ENCODE peak calls at places on chromosomes 1 and 21, in seven cellular contexts. One of them, this sample, is unnamed.
A peak's percentile ranks its signal among the peaks of the same experiment; 100 is the strongest.

GRCh38 chr1:39034114-39034654 is 8.0 kb downstream of the NDUFS5 start:
- DNase-seq in IMR-90: no peak
- DNase-seq in fibroblast of lung: no peak
- DNase-seq in mammary epithelial cell: no peak
- DNase-seq in PC-3: no peak
- DNase-seq in GM23248: no peak
- DNase-seq in neuronal stem cell: no peak
- DNase-seq in this sample: no peak

GRCh38 chr1:6445062-6445763 is 20.6 kb downstream of the ESPN start:
- DNase-seq in neuronal stem cell: no peak
- DNase-seq in IMR-90: peak; percentile 15
- DNase-seq in GM23248: peak; percentile 59
- DNase-seq in PC-3: peak; percentile 73
- DNase-seq in mammary epithelial cell: no peak
- DNase-seq in fibroblast of lung: peak; percentile 20
- DNase-seq in this sample: peak; percentile 15

GRCh38 chr21:35053356-35054096 is 4.4 kb upstream of the RUNX1 start:
- DNase-seq in GM23248: no peak
- DNase-seq in IMR-90: no peak
- DNase-seq in neuronal stem cell: no peak
- DNase-seq in mammary epithelial cell: no peak
- DNase-seq in PC-3: no peak
- DNase-seq in fibroblast of lung: peak; percentile 39
- DNase-seq in this sample: no peak

GRCh38 chr1:100250264-100250663 is 630 bp upstream of the DBT start:
- DNase-seq in neuronal stem cell: no peak
- DNase-seq in GM23248: peak; percentile 4
- DNase-seq in fibroblast of lung: no peak
- DNase-seq in IMR-90: no peak
- DNase-seq in PC-3: no peak
- DNase-seq in mammary epithelial cell: no peak
- DNase-seq in this sample: no peak

GRCh38 chr1:30419246-30419720 is 304.1 kb downstream of the MATN1 start:
- DNase-seq in fibroblast of lung: no peak
- DNase-seq in mammary epithelial cell: no peak
- DNase-seq in neuronal stem cell: no peak
- DNase-seq in PC-3: no peak
- DNase-seq in GM23248: no peak
- DNase-seq in IMR-90: no peak
- DNase-seq in this sample: no peak

GRCh38 chr1:61496501-61496900 is 228.4 kb downstream of the TM2D1 start:
- DNase-seq in GM23248: peak; percentile 49
- DNase-seq in PC-3: peak; percentile 98
- DNase-seq in mammary epithelial cell: peak; percentile 75
- DNase-seq in neuronal stem cell: no peak
- DNase-seq in IMR-90: no peak
- DNase-seq in fibroblast of lung: peak; percentile 16
- DNase-seq in this sample: no peak

GRCh38 chr1:185373813-185374524 is 56.9 kb upstream of the IVNS1ABP start:
- DNase-seq in IMR-90: peak; percentile 36
- DNase-seq in fibroblast of lung: peak; percentile 28
- DNase-seq in mammary epithelial cell: peak; percentile 65
- DNase-seq in GM23248: peak; percentile 74
- DNase-seq in neuronal stem cell: no peak
- DNase-seq in PC-3: peak; percentile 69
- DNase-seq in this sample: no peak

GRCh38 chr1:56139786-56140185 is 439.6 kb downstream of the PLPP3 start:
- DNase-seq in IMR-90: no peak
- DNase-seq in GM23248: no peak
- DNase-seq in neuronal stem cell: no peak
- DNase-seq in fibroblast of lung: peak; percentile 50
- DNase-seq in PC-3: no peak
- DNase-seq in mammary epithelial cell: no peak
- DNase-seq in this sample: no peak

GRCh38 chr21:45386728-45387371 is 18.1 kb upstream of the COL18A1 start:
- DNase-seq in IMR-90: peak; percentile 97
- DNase-seq in PC-3: peak; percentile 75
- DNase-seq in neuronal stem cell: no peak
- DNase-seq in mammary epithelial cell: peak; percentile 56
- DNase-seq in fibroblast of lung: peak; percentile 90
- DNase-seq in GM23248: peak; percentile 93
- DNase-seq in this sample: no peak

GRCh38 chr21:26572668-26573381 is at the start of gene CYYR1:
- DNase-seq in neuronal stem cell: peak; percentile 63
- DNase-seq in PC-3: no peak
- DNase-seq in GM23248: peak; percentile 23
- DNase-seq in IMR-90: no peak
- DNase-seq in mammary epithelial cell: peak; percentile 22
- DNase-seq in fibroblast of lung: peak; percentile 29
- DNase-seq in this sample: no peak

GRCh38 chr1:219236933-219237610 is 63.4 kb downstream of the LYPLAL1 start:
- DNase-seq in PC-3: no peak
- DNase-seq in GM23248: no peak
- DNase-seq in fibroblast of lung: no peak
- DNase-seq in mammary epithelial cell: no peak
- DNase-seq in neuronal stem cell: no peak
- DNase-seq in IMR-90: no peak
- DNase-seq in this sample: no peak

GRCh38 chr1:21340230-21340564 is 49.9 kb upstream of the ECE1 start:
- DNase-seq in mammary epithelial cell: peak; percentile 11
- DNase-seq in IMR-90: no peak
- DNase-seq in neuronal stem cell: no peak
- DNase-seq in GM23248: no peak
- DNase-seq in fibroblast of lung: no peak
- DNase-seq in PC-3: peak; percentile 70
- DNase-seq in this sample: no peak

GRCh38 chr1:214842856-214843255 is 239.7 kb upstream of the KCNK2 start:
- DNase-seq in neuronal stem cell: no peak
- DNase-seq in IMR-90: peak; percentile 80
- DNase-seq in mammary epithelial cell: no peak
- DNase-seq in fibroblast of lung: peak; percentile 93
- DNase-seq in PC-3: peak; percentile 78
- DNase-seq in GM23248: peak; percentile 81
- DNase-seq in this sample: no peak

GRCh38 chr1:21816602-21817302 is 4.7 kb downstream of the LDLRAD2 start:
- DNase-seq in fibroblast of lung: peak; percentile 74
- DNase-seq in PC-3: peak; percentile 80
- DNase-seq in GM23248: peak; percentile 48
- DNase-seq in IMR-90: peak; percentile 81
- DNase-seq in neuronal stem cell: no peak
- DNase-seq in mammary epithelial cell: peak; percentile 50
- DNase-seq in this sample: no peak

GRCh38 chr21:26470361-26471115 is 102.5 kb downstream of the CYYR1 start:
- DNase-seq in mammary epithelial cell: no peak
- DNase-seq in IMR-90: no peak
- DNase-seq in PC-3: no peak
- DNase-seq in neuronal stem cell: no peak
- DNase-seq in GM23248: no peak
- DNase-seq in fibroblast of lung: no peak
- DNase-seq in this sample: no peak

GRCh38 chr1:209625791-209626285 is 26.4 kb downstream of the LAMB3 start:
- DNase-seq in PC-3: no peak
- DNase-seq in mammary epithelial cell: no peak
- DNase-seq in IMR-90: no peak
- DNase-seq in GM23248: no peak
- DNase-seq in neuronal stem cell: no peak
- DNase-seq in fibroblast of lung: no peak
- DNase-seq in this sample: no peak

GRCh38 chr21:16568661-16569060 is 838.9 kb downstream of the USP25 start:
- DNase-seq in GM23248: no peak
- DNase-seq in PC-3: no peak
- DNase-seq in fibroblast of lung: no peak
- DNase-seq in neuronal stem cell: no peak
- DNase-seq in IMR-90: no peak
- DNase-seq in mammary epithelial cell: no peak
- DNase-seq in this sample: no peak

GRCh38 chr1:69568435-69569280 is 936 bp downstream of the LRRC7 start:
- DNase-seq in neuronal stem cell: peak; percentile 35
- DNase-seq in IMR-90: no peak
- DNase-seq in mammary epithelial cell: peak; percentile 7
- DNase-seq in fibroblast of lung: peak; percentile 1
- DNase-seq in GM23248: peak; percentile 34
- DNase-seq in PC-3: no peak
- DNase-seq in this sample: no peak

GRCh38 chr1:105462308-105462707 is 1594.2 kb upstream of the PRMT6 start:
- DNase-seq in GM23248: no peak
- DNase-seq in neuronal stem cell: no peak
- DNase-seq in fibroblast of lung: no peak
- DNase-seq in IMR-90: no peak
- DNase-seq in PC-3: peak; percentile 12
- DNase-seq in mammary epithelial cell: no peak
- DNase-seq in this sample: no peak

GRCh38 chr1:205977348-205978014 is 25.7 kb downstream of the RAB7B start:
- DNase-seq in fibroblast of lung: peak; percentile 64
- DNase-seq in neuronal stem cell: peak; percentile 78
- DNase-seq in PC-3: peak; percentile 91
- DNase-seq in GM23248: peak; percentile 83
- DNase-seq in IMR-90: peak; percentile 81
- DNase-seq in mammary epithelial cell: peak; percentile 54
- DNase-seq in this sample: peak; percentile 71

GRCh38 chr21:42350271-42350885 is 416 bp downstream of the TFF2 start:
- DNase-seq in IMR-90: no peak
- DNase-seq in fibroblast of lung: no peak
- DNase-seq in GM23248: no peak
- DNase-seq in neuronal stem cell: no peak
- DNase-seq in mammary epithelial cell: no peak
- DNase-seq in PC-3: no peak
- DNase-seq in this sample: no peak

GRCh38 chr1:110163591-110163990 is 13.3 kb downstream of the SLC6A17 start:
- DNase-seq in GM23248: no peak
- DNase-seq in mammary epithelial cell: no peak
- DNase-seq in fibroblast of lung: no peak
- DNase-seq in IMR-90: no peak
- DNase-seq in neuronal stem cell: no peak
- DNase-seq in PC-3: no peak
- DNase-seq in this sample: no peak

GRCh38 chr1:156281281-156282142 is 1.1 kb downstream of the SMG5 start:
- DNase-seq in PC-3: peak; percentile 44
- DNase-seq in neuronal stem cell: no peak
- DNase-seq in fibroblast of lung: peak; percentile 57
- DNase-seq in GM23248: peak; percentile 91
- DNase-seq in IMR-90: peak; percentile 55
- DNase-seq in mammary epithelial cell: no peak
- DNase-seq in this sample: peak; percentile 24

GRCh38 chr1:205543351-205544305 is 39.2 kb downstream of the CDK18 start:
- DNase-seq in mammary epithelial cell: peak; percentile 91
- DNase-seq in GM23248: peak; percentile 95
- DNase-seq in neuronal stem cell: peak; percentile 76
- DNase-seq in PC-3: peak; percentile 99
- DNase-seq in fibroblast of lung: peak; percentile 92
- DNase-seq in IMR-90: peak; percentile 82
- DNase-seq in this sample: no peak

GRCh38 chr1:8127201-8127641 is 101.1 kb upstream of the ERRFI1 start:
- DNase-seq in GM23248: no peak
- DNase-seq in neuronal stem cell: no peak
- DNase-seq in fibroblast of lung: no peak
- DNase-seq in PC-3: no peak
- DNase-seq in IMR-90: peak; percentile 55
- DNase-seq in mammary epithelial cell: no peak
- DNase-seq in this sample: no peak

GRCh38 chr1:197618065-197618464 is 157.2 kb downstream of the DENND1B start:
- DNase-seq in GM23248: peak; percentile 10
- DNase-seq in PC-3: no peak
- DNase-seq in neuronal stem cell: no peak
- DNase-seq in mammary epithelial cell: no peak
- DNase-seq in fibroblast of lung: peak; percentile 9
- DNase-seq in IMR-90: peak; percentile 34
- DNase-seq in this sample: no peak
- H3K9ac ChIP-seq in GM23248: no peak overlapping the region
- H3K9ac ChIP-seq in PC-3: no peak overlapping the region
- H3K9ac ChIP-seq in neuronal stem cell: no peak overlapping the region
- H3K9ac ChIP-seq in mammary epithelial cell: no peak overlapping the region
- H3K9ac ChIP-seq in fibroblast of lung: no peak overlapping the region
- H3K9ac ChIP-seq in IMR-90: no peak overlapping the region
- H3K9ac ChIP-seq in this sample: no peak overlapping the region

GRCh38 chr1:115450641-115451040 is 112.6 kb upstream of the NGF start:
- DNase-seq in neuronal stem cell: no peak
- DNase-seq in mammary epithelial cell: no peak
- DNase-seq in GM23248: no peak
- DNase-seq in fibroblast of lung: no peak
- DNase-seq in IMR-90: no peak
- DNase-seq in PC-3: no peak
- DNase-seq in this sample: no peak

GRCh38 chr1:115445090-115445489 is 107.0 kb upstream of the NGF start:
- DNase-seq in neuronal stem cell: no peak
- DNase-seq in mammary epithelial cell: peak; percentile 14
- DNase-seq in GM23248: no peak
- DNase-seq in PC-3: no peak
- DNase-seq in IMR-90: no peak
- DNase-seq in fibroblast of lung: no peak
- DNase-seq in this sample: no peak

GRCh38 chr1:115448282-115449044 is 110.4 kb upstream of the NGF start:
- DNase-seq in IMR-90: no peak
- DNase-seq in GM23248: no peak
- DNase-seq in mammary epithelial cell: no peak
- DNase-seq in neuronal stem cell: no peak
- DNase-seq in PC-3: no peak
- DNase-seq in fibroblast of lung: no peak
- DNase-seq in this sample: no peak

GRCh38 chr1:115452600-115453329 is 114.7 kb upstream of the NGF start:
- DNase-seq in PC-3: peak; percentile 50
- DNase-seq in fibroblast of lung: no peak
- DNase-seq in GM23248: peak; percentile 52
- DNase-seq in IMR-90: peak; percentile 51
- DNase-seq in mammary epithelial cell: no peak
- DNase-seq in neuronal stem cell: no peak
- DNase-seq in this sample: no peak

GRCh38 chr1:115447672-115448071 is 109.6 kb upstream of the NGF start:
- DNase-seq in GM23248: no peak
- DNase-seq in PC-3: peak; percentile 26
- DNase-seq in fibroblast of lung: no peak
- DNase-seq in mammary epithelial cell: no peak
- DNase-seq in neuronal stem cell: no peak
- DNase-seq in IMR-90: no peak
- DNase-seq in this sample: no peak
- H3K4me2 ChIP-seq in GM23248: no peak overlapping the region
- H3K4me2 ChIP-seq in PC-3: no peak overlapping the region
- H3K4me2 ChIP-seq in fibroblast of lung: no peak overlapping the region
- H3K4me2 ChIP-seq in mammary epithelial cell: no peak overlapping the region
- H3K4me2 ChIP-seq in neuronal stem cell: no peak overlapping the region
- H3K4me2 ChIP-seq in IMR-90: no peak overlapping the region
- H3K4me2 ChIP-seq in this sample: no peak overlapping the region

DNA sequence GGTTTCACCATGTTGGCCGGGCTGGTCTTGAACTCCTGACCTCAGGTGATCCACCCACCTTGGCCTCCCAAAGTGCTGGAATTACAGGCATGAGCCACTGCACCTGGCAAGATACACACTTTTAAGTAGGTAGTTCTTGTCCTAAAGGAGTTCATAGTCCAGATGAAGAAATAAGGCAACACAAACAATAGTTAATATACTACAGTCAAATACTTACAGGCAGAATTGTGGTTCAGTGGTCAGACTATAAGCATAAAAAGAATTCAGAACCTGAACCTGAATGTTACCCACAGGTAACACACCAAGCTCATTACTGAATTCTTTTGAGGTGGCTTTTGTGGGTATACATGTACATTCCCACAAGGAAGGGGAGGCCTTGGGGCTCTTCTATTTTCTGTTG is 1.8 kb downstream of the SDHB start:
- DNase-seq in mammary epithelial cell: no peak
- DNase-seq in fibroblast of lung: no peak
- DNase-seq in neuronal stem cell: no peak
- DNase-seq in GM23248: no peak
- DNase-seq in PC-3: no peak
- DNase-seq in IMR-90: no peak
- DNase-seq in this sample: no peak
- H3K9ac ChIP-seq in mammary epithelial cell: peak overlapping the region; percentile 16
- H3K9ac ChIP-seq in fibroblast of lung: no peak overlapping the region
- H3K9ac ChIP-seq in neuronal stem cell: no peak overlapping the region
- H3K9ac ChIP-seq in GM23248: peak overlapping the region; percentile 89
- H3K9ac ChIP-seq in PC-3: no peak overlapping the region
- H3K9ac ChIP-seq in IMR-90: no peak overlapping the region
- H3K9ac ChIP-seq in this sample: peak overlapping the region; percentile 68

GRCh38 chr1:215890438-215890837 is 323.3 kb downstream of the KCTD3 start:
- DNase-seq in GM23248: no peak
- DNase-seq in neuronal stem cell: no peak
- DNase-seq in IMR-90: no peak
- DNase-seq in mammary epithelial cell: no peak
- DNase-seq in PC-3: no peak
- DNase-seq in fibroblast of lung: no peak
- DNase-seq in this sample: no peak
- H3K4me2 ChIP-seq in GM23248: no peak overlapping the region
- H3K4me2 ChIP-seq in neuronal stem cell: no peak overlapping the region
- H3K4me2 ChIP-seq in IMR-90: no peak overlapping the region
- H3K4me2 ChIP-seq in mammary epithelial cell: no peak overlapping the region
- H3K4me2 ChIP-seq in PC-3: no peak overlapping the region
- H3K4me2 ChIP-seq in fibroblast of lung: peak overlapping the region; percentile 15
- H3K4me2 ChIP-seq in this sample: no peak overlapping the region